ENCODE peak calls at places on chromosomes 7 and 10, in four cellular contexts. A is Calu3, B is astrocyte of the spinal cord, O is fibroblast of lung. X is an unnamed sample.

GRCh38 chr7:77331938-77332695 is 84.0 kb downstream of the GSAP start:
- DNase-seq in O (peak; percentile 85), B (peak; percentile 89), A (peak; percentile 50), X (peak; percentile 81)

GRCh38 chr10:13347235-13348156 is 597 bp downstream of the SEPHS1 start:
- DNase-seq in A (peak; percentile 80), B (peak; percentile 84), O (peak; percentile 77), X (peak; percentile 79)

GRCh38 chr7:107658467-107658866 is 2.2 kb upstream of the SLC26A4 start:
- DNase-seq in B (no peak), A (no peak), O (no peak), X (no peak)

GRCh38 chr10:122495406-122496340 is 34.3 kb downstream of the HTRA1 start:
- DNase-seq in O (peak; percentile 60), A (no peak), B (peak; percentile 62), X (no peak)

GRCh38 chr10:35208536-35208935 is 81.9 kb downstream of the CREM start:
- DNase-seq in B (no peak), O (no peak), A (no peak), X (no peak)

GRCh38 chr7:1858435-1859265 is 188.6 kb downstream of the ELFN1 start:
- DNase-seq in A (no peak), O (no peak), B (no peak), X (no peak)

GRCh38 chr10:122208616-122209430 is 62.3 kb upstream of the BTBD16 start:
- DNase-seq in A (no peak), B (no peak), O (no peak), X (no peak)

GRCh38 chr7:76051840-76052239 is 3.9 kb downstream of the MDH2 start:
- DNase-seq in B (no peak), O (no peak), A (no peak), X (no peak)

GRCh38 chr7:23467731-23468720 is 2.3 kb downstream of the IGF2BP3 start:
- DNase-seq in O (peak; percentile 71), A (peak; percentile 65), B (peak; percentile 63), X (peak; percentile 55)

GRCh38 chr10:128854965-128855364 is 612.1 kb upstream of the MGMT start:
- DNase-seq in A (no peak), B (peak; percentile 0), O (peak; percentile 52), X (no peak)

GRCh38 chr7:55536619-55537457 is 35.5 kb downstream of the VOPP1 start:
- DNase-seq in O (no peak), A (no peak), B (no peak), X (no peak)

GRCh38 chr10:3136763-3137611 is 35.6 kb downstream of the PITRM1 start:
- DNase-seq in B (peak; percentile 16), O (peak; percentile 59), A (no peak), X (no peak)

GRCh38 chr7:11689096-11689495 is 142.9 kb downstream of the THSD7A start:
- DNase-seq in A (no peak), B (no peak), O (no peak), X (no peak)

GRCh38 chr7:3771906-3772305 is 470.9 kb downstream of the SDK1 start:
- DNase-seq in A (no peak), O (no peak), B (no peak), X (no peak)

GRCh38 chr7:7210475-7211237 is 28.3 kb downstream of the C1GALT1 start:
- DNase-seq in O (no peak), A (no peak), B (no peak), X (no peak)

GRCh38 chr10:124560377-124560776 is 98.8 kb downstream of the LHPP start:
- DNase-seq in A (no peak), O (peak; percentile 61), B (peak; percentile 83), X (no peak)
- TF ChIP-seq CTCF in A (no peak), O (no peak), B (no peak), X (no peak)

GRCh38 chr10:117445992-117446391 is 70.8 kb upstream of the PDZD8 start:
- DNase-seq in A (no peak), B (no peak), O (no peak), X (no peak)

GRCh38 chr10:117450940-117451339 is 75.7 kb upstream of the PDZD8 start:
- DNase-seq in B (no peak), A (no peak), O (no peak), X (no peak)

GRCh38 chr10:117454502-117454901 is 79.3 kb upstream of the PDZD8 start:
- DNase-seq in A (no peak), B (no peak), O (no peak), X (no peak)

GRCh38 chr10:117448840-117449239 is 73.6 kb upstream of the PDZD8 start:
- DNase-seq in A (no peak), O (no peak), B (no peak), X (no peak)

GRCh38 chr10:117449636-117450035 is 74.4 kb upstream of the PDZD8 start:
- DNase-seq in A (peak; percentile 10), B (no peak), O (no peak), X (no peak)
- TF ChIP-seq CTCF in A (no peak), B (peak; percentile 39), O (peak; percentile 4), X (peak; percentile 5)

DNA sequence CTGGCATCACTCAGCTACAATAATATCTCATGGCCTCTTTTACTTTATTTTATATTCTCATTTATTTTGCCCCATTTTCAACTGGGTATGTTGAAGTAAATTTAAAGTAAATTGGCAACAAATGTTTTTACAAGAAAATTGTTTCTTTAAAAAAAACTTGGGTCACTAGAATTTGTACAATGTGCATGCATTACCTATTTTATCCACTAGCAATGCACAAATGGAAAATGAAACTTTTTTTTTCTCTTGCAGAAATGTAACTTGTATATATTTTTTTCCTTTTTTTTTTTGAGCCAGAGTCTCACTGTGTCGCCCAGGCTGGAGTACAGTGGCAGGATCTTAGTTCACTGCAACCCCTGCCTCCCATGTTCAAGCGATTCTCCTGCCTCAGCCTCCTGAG is 10.3 kb upstream of the H2AZ2 start:
- DNase-seq in O (no peak), A (no peak), B (no peak), X (no peak)
- TF ChIP-seq CTCF in O (no peak), A (peak; percentile 29), B (no peak), X (no peak)

GRCh38 chr7:92884218-92884617 is 47.8 kb upstream of the CDK6 start:
- DNase-seq in A (no peak), B (no peak), O (no peak), X (no peak)

GRCh38 chr7:92877367-92877766 is 41.0 kb upstream of the CDK6 start:
- DNase-seq in B (no peak), O (no peak), A (no peak), X (no peak)

GRCh38 chr7:92881091-92881485 is 44.7 kb upstream of the CDK6 start:
- DNase-seq in A (no peak), B (no peak), O (no peak), X (no peak)

GRCh38 chr7:92882760-92883159 is 46.4 kb upstream of the CDK6 start:
- DNase-seq in A (no peak), O (no peak), B (no peak), X (no peak)

DNA sequence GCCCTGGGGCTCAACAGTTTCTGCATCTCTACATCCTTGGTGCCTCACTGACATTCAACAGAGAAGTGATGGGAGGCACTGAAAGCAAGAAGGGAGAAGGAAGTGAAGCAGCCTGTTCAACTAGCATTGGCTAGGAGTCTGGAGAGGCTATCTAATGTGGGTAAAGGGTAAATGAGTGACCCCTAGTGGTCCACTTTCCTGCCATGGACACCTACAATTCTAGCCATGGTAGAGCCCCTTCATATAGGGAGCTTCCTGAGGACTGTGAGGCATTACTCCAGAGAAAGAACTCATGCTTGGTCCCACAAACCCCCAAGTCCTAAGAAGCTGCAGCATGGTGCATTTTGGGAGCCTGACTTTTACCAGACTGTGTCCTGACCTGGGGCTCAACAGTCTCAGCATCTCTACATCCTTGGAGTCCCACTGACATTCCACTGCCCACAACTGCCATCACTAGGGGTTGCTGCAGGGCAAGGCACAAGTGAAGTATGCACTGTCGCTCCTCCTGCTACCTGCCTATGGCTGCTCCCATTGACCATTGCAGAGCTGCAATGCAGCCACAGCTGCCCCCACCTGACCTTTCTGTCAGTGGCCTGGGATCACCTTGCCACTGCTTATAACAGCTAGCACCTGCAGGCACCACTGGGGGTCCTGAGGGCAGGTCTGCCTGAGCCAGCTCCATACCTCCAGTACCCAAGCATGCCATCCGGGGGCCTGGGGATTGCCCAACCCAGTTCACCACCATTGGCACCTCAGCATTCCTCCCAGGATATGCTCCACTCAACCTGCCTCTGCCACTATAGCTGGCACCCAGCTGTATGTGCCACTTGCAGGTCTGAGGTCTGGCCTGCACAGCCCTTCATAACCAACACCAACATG is 44.1 kb upstream of the CDK6 start:
- DNase-seq in O (no peak), B (no peak), A (no peak), X (peak; percentile 25)
- TF ChIP-seq CTCF in O (no peak), B (peak; percentile 15), A (no peak), X (peak; percentile 46)